ENCODE peak calls at places on chromosomes 12 and 14, in seven cellular contexts. One of them, this sample, is unnamed.

GRCh38 chr14:105439710-105440553 is 20.3 kb downstream of the MTA1 start:
- DNase-seq in GM12878: no peak
- DNase-seq in HepG2: no peak
- DNase-seq in SK-N-SH: peak; percentile 68
- DNase-seq in K562: no peak
- DNase-seq in HCT116: no peak
- DNase-seq in H1: no peak
- DNase-seq in this sample: peak; percentile 69

GRCh38 chr12:3218150-3218845 is 141.1 kb downstream of the TSPAN9 start:
- DNase-seq in HCT116: no peak
- DNase-seq in H1: no peak
- DNase-seq in K562: no peak
- DNase-seq in HepG2: no peak
- DNase-seq in SK-N-SH: peak; percentile 87
- DNase-seq in GM12878: no peak
- DNase-seq in this sample: no peak

GRCh38 chr12:51269174-51270066 is 795 bp downstream of the SMAGP start:
- DNase-seq in HepG2: peak; percentile 54
- DNase-seq in HCT116: no peak
- DNase-seq in SK-N-SH: peak; percentile 85
- DNase-seq in H1: peak; percentile 47
- DNase-seq in GM12878: no peak
- DNase-seq in K562: no peak
- DNase-seq in this sample: peak; percentile 84

GRCh38 chr12:2794261-2794735 is 472 bp upstream of the FKBP4 start:
- DNase-seq in SK-N-SH: no peak
- DNase-seq in HepG2: no peak
- DNase-seq in H1: no peak
- DNase-seq in GM12878: no peak
- DNase-seq in HCT116: no peak
- DNase-seq in K562: no peak
- DNase-seq in this sample: peak; percentile 89

GRCh38 chr12:67222302-67222701 is 46.9 kb upstream of the CAND1 start:
- DNase-seq in H1: no peak
- DNase-seq in K562: no peak
- DNase-seq in HepG2: no peak
- DNase-seq in GM12878: no peak
- DNase-seq in HCT116: peak; percentile 4
- DNase-seq in SK-N-SH: no peak
- DNase-seq in this sample: peak; percentile 11

GRCh38 chr12:99810718-99811593 is 163.4 kb downstream of the GARIN6 start:
- DNase-seq in H1: no peak
- DNase-seq in HCT116: peak; percentile 15
- DNase-seq in GM12878: no peak
- DNase-seq in K562: no peak
- DNase-seq in SK-N-SH: peak; percentile 21
- DNase-seq in HepG2: peak; percentile 9
- DNase-seq in this sample: peak; percentile 60

GRCh38 chr12:75854681-75855309 is 176.8 kb downstream of the PHLDA1 start:
- DNase-seq in GM12878: no peak
- DNase-seq in HepG2: no peak
- DNase-seq in H1: no peak
- DNase-seq in K562: no peak
- DNase-seq in HCT116: no peak
- DNase-seq in SK-N-SH: no peak
- DNase-seq in this sample: no peak

GRCh38 chr14:32201196-32201815 is 539 bp upstream of the RNU6-7 start:
- DNase-seq in HCT116: no peak
- DNase-seq in H1: peak; percentile 77
- DNase-seq in GM12878: no peak
- DNase-seq in HepG2: peak; percentile 98
- DNase-seq in SK-N-SH: peak; percentile 84
- DNase-seq in K562: peak; percentile 77
- DNase-seq in this sample: peak; percentile 53

GRCh38 chr14:104801284-104802119 is 601 bp downstream of the ZBTB42 start:
- DNase-seq in HepG2: no peak
- DNase-seq in H1: no peak
- DNase-seq in GM12878: no peak
- DNase-seq in HCT116: no peak
- DNase-seq in K562: no peak
- DNase-seq in SK-N-SH: peak; percentile 41
- DNase-seq in this sample: peak; percentile 45

GRCh38 chr12:56931474-56931978 is 2.7 kb downstream of the SDR9C7 start:
- DNase-seq in HepG2: peak; percentile 27
- DNase-seq in K562: peak; percentile 70
- DNase-seq in SK-N-SH: peak; percentile 46
- DNase-seq in H1: no peak
- DNase-seq in HCT116: peak; percentile 19
- DNase-seq in GM12878: no peak
- DNase-seq in this sample: peak; percentile 92

GRCh38 chr14:51157012-51157411 is 62.1 kb upstream of the TRIM9 start:
- DNase-seq in K562: no peak
- DNase-seq in HepG2: peak; percentile 10
- DNase-seq in H1: no peak
- DNase-seq in GM12878: no peak
- DNase-seq in SK-N-SH: peak; percentile 25
- DNase-seq in HCT116: peak; percentile 16
- DNase-seq in this sample: peak; percentile 73

GRCh38 chr12:53067993-53068770 is 11.0 kb downstream of the SPRYD3 start:
- DNase-seq in GM12878: no peak
- DNase-seq in HCT116: no peak
- DNase-seq in SK-N-SH: no peak
- DNase-seq in H1: no peak
- DNase-seq in K562: no peak
- DNase-seq in HepG2: no peak
- DNase-seq in this sample: no peak

GRCh38 chr14:79916281-79916680 is 295.0 kb downstream of the DIO2 start:
- DNase-seq in HepG2: no peak
- DNase-seq in H1: no peak
- DNase-seq in GM12878: no peak
- DNase-seq in HCT116: no peak
- DNase-seq in SK-N-SH: no peak
- DNase-seq in K562: no peak
- DNase-seq in this sample: no peak

GRCh38 chr14:35944847-35945246 is 118.7 kb downstream of the BRMS1L start:
- DNase-seq in H1: peak; percentile 21
- DNase-seq in K562: peak; percentile 5
- DNase-seq in SK-N-SH: peak; percentile 17
- DNase-seq in HCT116: peak; percentile 64
- DNase-seq in GM12878: no peak
- DNase-seq in HepG2: peak; percentile 57
- DNase-seq in this sample: peak; percentile 18

GRCh38 chr12:104643921-104644669 is 187.3 kb downstream of the CHST11 start:
- DNase-seq in HCT116: no peak
- DNase-seq in SK-N-SH: peak; percentile 33
- DNase-seq in K562: no peak
- DNase-seq in GM12878: peak; percentile 43
- DNase-seq in HepG2: no peak
- DNase-seq in H1: no peak
- DNase-seq in this sample: peak; percentile 17

GRCh38 chr12:3533703-3534386 is 42.8 kb downstream of the PRMT8 start:
- DNase-seq in H1: no peak
- DNase-seq in HepG2: no peak
- DNase-seq in GM12878: no peak
- DNase-seq in K562: no peak
- DNase-seq in SK-N-SH: peak; percentile 59
- DNase-seq in HCT116: no peak
- DNase-seq in this sample: peak; percentile 28

GRCh38 chr12:132272706-132273105 is 56.7 kb downstream of the GALNT9 start:
- DNase-seq in GM12878: no peak
- DNase-seq in HCT116: no peak
- DNase-seq in SK-N-SH: no peak
- DNase-seq in HepG2: no peak
- DNase-seq in K562: no peak
- DNase-seq in H1: no peak
- DNase-seq in this sample: no peak

GRCh38 chr14:31835049-31835448 is 242.1 kb upstream of the ARHGAP5 start:
- DNase-seq in GM12878: no peak
- DNase-seq in H1: no peak
- DNase-seq in SK-N-SH: no peak
- DNase-seq in HCT116: no peak
- DNase-seq in K562: no peak
- DNase-seq in HepG2: no peak
- DNase-seq in this sample: no peak

GRCh38 chr12:68565391-68565903 is 45.3 kb upstream of the RAP1B start:
- DNase-seq in HCT116: no peak
- DNase-seq in GM12878: no peak
- DNase-seq in SK-N-SH: no peak
- DNase-seq in K562: no peak
- DNase-seq in H1: no peak
- DNase-seq in HepG2: no peak
- DNase-seq in this sample: no peak

GRCh38 chr12:97016163-97016562 is 109.1 kb downstream of the NEDD1 start:
- DNase-seq in HepG2: no peak
- DNase-seq in GM12878: no peak
- DNase-seq in HCT116: no peak
- DNase-seq in H1: no peak
- DNase-seq in SK-N-SH: no peak
- DNase-seq in K562: no peak
- DNase-seq in this sample: no peak

GRCh38 chr12:121620328-121620891 is 5.9 kb upstream of the ORAI1 start:
- DNase-seq in H1: peak; percentile 29
- DNase-seq in SK-N-SH: no peak
- DNase-seq in HepG2: no peak
- DNase-seq in K562: no peak
- DNase-seq in HCT116: no peak
- DNase-seq in GM12878: no peak
- DNase-seq in this sample: no peak

DNA sequence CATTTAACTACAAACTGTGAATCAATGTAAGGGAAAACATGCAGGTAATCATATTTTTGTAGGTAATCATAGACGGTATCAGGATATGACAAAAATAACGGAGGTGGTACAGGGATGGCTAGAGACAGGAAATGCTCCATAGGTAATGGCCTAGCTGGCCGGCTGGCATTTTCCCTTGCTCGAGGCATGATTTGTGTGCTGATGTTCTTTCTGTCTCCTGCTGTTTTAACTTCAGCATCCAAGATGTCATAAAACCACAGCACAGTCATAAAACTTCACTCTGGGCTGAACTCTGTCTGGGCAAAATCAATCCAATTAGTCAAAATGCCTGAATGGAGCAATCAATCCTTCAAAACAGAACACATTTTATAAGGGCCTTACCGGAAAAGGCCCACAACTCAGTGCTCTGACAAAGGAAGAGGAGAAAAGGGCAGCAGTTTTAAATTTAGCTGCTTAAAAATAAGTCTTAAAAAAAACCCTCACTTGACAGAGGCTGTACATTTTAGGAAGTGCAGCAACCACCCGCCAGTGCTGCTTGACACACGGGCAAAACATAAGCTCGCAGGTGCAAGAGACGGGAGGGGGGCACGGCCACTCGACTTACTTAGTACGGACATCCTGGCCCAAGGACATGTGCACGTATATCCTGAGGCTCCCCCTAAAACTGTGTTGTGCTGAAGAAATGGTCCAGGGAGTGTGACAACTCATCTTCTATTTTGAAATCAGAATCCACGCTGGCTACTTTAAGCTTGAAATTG is 40.5 kb upstream of the GPR68 start:
- DNase-seq in HepG2: no peak
- DNase-seq in GM12878: no peak
- DNase-seq in H1: no peak
- DNase-seq in HCT116: no peak
- DNase-seq in SK-N-SH: peak; percentile 80
- DNase-seq in K562: no peak
- DNase-seq in this sample: no peak
- TF ChIP-seq JUND in HepG2: no peak
- TF ChIP-seq JUND in GM12878: no peak
- TF ChIP-seq JUND in H1: no peak
- TF ChIP-seq JUND in HCT116: no peak
- TF ChIP-seq JUND in SK-N-SH: no peak
- TF ChIP-seq JUND in K562: no peak
- TF ChIP-seq JUND in this sample: no peak

GRCh38 chr12:112992541-112993398 is 14.5 kb downstream of the OAS2 start:
- DNase-seq in K562: peak; percentile 83
- DNase-seq in HCT116: peak; percentile 61
- DNase-seq in SK-N-SH: peak; percentile 70
- DNase-seq in GM12878: no peak
- DNase-seq in H1: peak; percentile 29
- DNase-seq in HepG2: peak; percentile 63
- DNase-seq in this sample: peak; percentile 77
- TF ChIP-seq JUND in K562: no peak
- TF ChIP-seq JUND in HCT116: no peak
- TF ChIP-seq JUND in SK-N-SH: no peak
- TF ChIP-seq JUND in GM12878: no peak
- TF ChIP-seq JUND in H1: no peak
- TF ChIP-seq JUND in HepG2: no peak
- TF ChIP-seq JUND in this sample: no peak

DNA sequence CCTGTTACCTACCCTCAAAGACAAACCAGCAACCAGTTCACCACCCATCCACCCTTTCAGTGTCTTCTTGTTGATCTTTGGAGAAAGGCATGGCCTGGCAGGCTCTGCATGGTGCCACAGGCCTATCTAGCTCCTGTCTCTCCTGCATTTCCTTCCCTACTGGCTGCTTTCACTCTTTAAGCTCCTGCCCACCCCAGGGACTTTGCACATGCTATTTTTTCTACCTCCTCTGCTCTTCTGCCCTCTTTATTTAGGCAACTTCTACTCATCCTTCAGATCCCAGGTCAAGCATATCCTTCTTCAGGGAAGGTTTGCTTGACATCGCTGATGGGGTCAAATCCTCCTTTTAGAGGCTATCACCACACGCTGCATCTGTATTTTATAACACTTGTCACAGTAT is 27.1 kb upstream of the GPRC5A start:
- DNase-seq in H1: no peak
- DNase-seq in GM12878: no peak
- DNase-seq in SK-N-SH: no peak
- DNase-seq in K562: no peak
- DNase-seq in HCT116: no peak
- DNase-seq in HepG2: no peak
- DNase-seq in this sample: no peak
- TF ChIP-seq JUND in H1: no peak
- TF ChIP-seq JUND in GM12878: no peak
- TF ChIP-seq JUND in SK-N-SH: no peak
- TF ChIP-seq JUND in K562: no peak
- TF ChIP-seq JUND in HCT116: no peak
- TF ChIP-seq JUND in HepG2: no peak
- TF ChIP-seq JUND in this sample: no peak

GRCh38 chr14:72555609-72556000 is 338.3 kb downstream of the DPF3 start:
- DNase-seq in GM12878: no peak
- DNase-seq in HepG2: no peak
- DNase-seq in H1: no peak
- DNase-seq in SK-N-SH: no peak
- DNase-seq in HCT116: no peak
- DNase-seq in K562: no peak
- DNase-seq in this sample: peak; percentile 11

GRCh38 chr14:72553161-72553560 is 340.7 kb downstream of the DPF3 start:
- DNase-seq in H1: no peak
- DNase-seq in HCT116: no peak
- DNase-seq in GM12878: no peak
- DNase-seq in HepG2: no peak
- DNase-seq in K562: no peak
- DNase-seq in SK-N-SH: no peak
- DNase-seq in this sample: no peak

GRCh38 chr14:72554401-72554800 is 339.5 kb downstream of the DPF3 start:
- DNase-seq in HCT116: no peak
- DNase-seq in H1: no peak
- DNase-seq in GM12878: no peak
- DNase-seq in K562: no peak
- DNase-seq in SK-N-SH: no peak
- DNase-seq in HepG2: no peak
- DNase-seq in this sample: no peak

GRCh38 chr14:72553656-72554055 is 340.2 kb downstream of the DPF3 start:
- DNase-seq in HepG2: no peak
- DNase-seq in K562: no peak
- DNase-seq in H1: no peak
- DNase-seq in GM12878: no peak
- DNase-seq in SK-N-SH: no peak
- DNase-seq in HCT116: no peak
- DNase-seq in this sample: no peak

GRCh38 chr14:72554994-72555608 is 338.8 kb downstream of the DPF3 start:
- DNase-seq in K562: no peak
- DNase-seq in HepG2: no peak
- DNase-seq in SK-N-SH: no peak
- DNase-seq in GM12878: no peak
- DNase-seq in HCT116: no peak
- DNase-seq in H1: no peak
- DNase-seq in this sample: no peak
- TF ChIP-seq JUND in K562: no peak
- TF ChIP-seq JUND in HepG2: no peak
- TF ChIP-seq JUND in SK-N-SH: no peak
- TF ChIP-seq JUND in GM12878: no peak
- TF ChIP-seq JUND in HCT116: no peak
- TF ChIP-seq JUND in H1: no peak
- TF ChIP-seq JUND in this sample: no peak

This sample was measured in T47D.